ENCODE peak calls at places on chromosomes 16 and 17, in seven cellular contexts. One of them, this sample, is unnamed.

GRCh38 chr17:28416703-28417311 is 10.8 kb upstream of the SLC46A1 start:
- DNase-seq in left ventricle myocardium inferior: no peak
- DNase-seq in neural crest cell: peak; percentile 41
- DNase-seq in epithelial cell of esophagus: peak; percentile 78
- DNase-seq in IMR-90: peak; percentile 59
- DNase-seq in tibial nerve: no peak
- DNase-seq in PC-9: peak; percentile 44
- DNase-seq in this sample: no peak

GRCh38 chr17:888998-889401 is 90.6 kb downstream of the NXN start:
- DNase-seq in left ventricle myocardium inferior: no peak
- DNase-seq in neural crest cell: no peak
- DNase-seq in epithelial cell of esophagus: no peak
- DNase-seq in IMR-90: no peak
- DNase-seq in tibial nerve: no peak
- DNase-seq in PC-9: no peak
- DNase-seq in this sample: peak; percentile 67

GRCh38 chr16:29675811-29676643 is 3.0 kb upstream of the QPRT start:
- DNase-seq in left ventricle myocardium inferior: no peak
- DNase-seq in neural crest cell: no peak
- DNase-seq in epithelial cell of esophagus: peak; percentile 30
- DNase-seq in IMR-90: peak; percentile 18
- DNase-seq in tibial nerve: no peak
- DNase-seq in PC-9: no peak
- DNase-seq in this sample: no peak

GRCh38 chr16:85986931-85987749 is 88.2 kb downstream of the IRF8 start:
- DNase-seq in left ventricle myocardium inferior: no peak
- DNase-seq in neural crest cell: peak; percentile 26
- DNase-seq in epithelial cell of esophagus: no peak
- DNase-seq in IMR-90: no peak
- DNase-seq in tibial nerve: no peak
- DNase-seq in PC-9: no peak
- DNase-seq in this sample: no peak

GRCh38 chr17:48627242-48627597 is 1.1 kb upstream of the HOXB9 start:
- DNase-seq in left ventricle myocardium inferior: no peak
- DNase-seq in neural crest cell: no peak
- DNase-seq in epithelial cell of esophagus: no peak
- DNase-seq in IMR-90: no peak
- DNase-seq in tibial nerve: no peak
- DNase-seq in PC-9: no peak
- DNase-seq in this sample: no peak

GRCh38 chr16:73183678-73184092 is 135.8 kb upstream of the ZFHX3 start:
- DNase-seq in left ventricle myocardium inferior: no peak
- DNase-seq in neural crest cell: no peak
- DNase-seq in epithelial cell of esophagus: no peak
- DNase-seq in IMR-90: no peak
- DNase-seq in tibial nerve: no peak
- DNase-seq in PC-9: no peak
- DNase-seq in this sample: no peak

GRCh38 chr16:67959520-67959919 is 8.9 kb downstream of the SLC12A4 start:
- DNase-seq in left ventricle myocardium inferior: peak; percentile 84
- DNase-seq in neural crest cell: no peak
- DNase-seq in epithelial cell of esophagus: no peak
- DNase-seq in IMR-90: peak; percentile 55
- DNase-seq in tibial nerve: peak; percentile 49
- DNase-seq in PC-9: no peak
- DNase-seq in this sample: no peak

GRCh38 chr17:39551879-39552278 is 55.8 kb downstream of the NEUROD2 start:
- DNase-seq in left ventricle myocardium inferior: no peak
- DNase-seq in neural crest cell: no peak
- DNase-seq in epithelial cell of esophagus: peak; percentile 35
- DNase-seq in IMR-90: peak; percentile 42
- DNase-seq in tibial nerve: no peak
- DNase-seq in PC-9: no peak
- DNase-seq in this sample: no peak

GRCh38 chr17:82640046-82640445 is 8.2 kb downstream of the WDR45B start:
- DNase-seq in left ventricle myocardium inferior: no peak
- DNase-seq in neural crest cell: no peak
- DNase-seq in epithelial cell of esophagus: no peak
- DNase-seq in IMR-90: no peak
- DNase-seq in tibial nerve: no peak
- DNase-seq in PC-9: no peak
- DNase-seq in this sample: no peak

GRCh38 chr17:79874329-79874981 is 35.2 kb upstream of the CBX4 start:
- DNase-seq in left ventricle myocardium inferior: no peak
- DNase-seq in neural crest cell: peak; percentile 25
- DNase-seq in epithelial cell of esophagus: peak; percentile 65
- DNase-seq in IMR-90: peak; percentile 24
- DNase-seq in tibial nerve: no peak
- DNase-seq in PC-9: no peak
- DNase-seq in this sample: peak; percentile 55

GRCh38 chr17:12422632-12423031 is 243.1 kb upstream of the MYOCD start:
- DNase-seq in left ventricle myocardium inferior: peak; percentile 55
- DNase-seq in neural crest cell: no peak
- DNase-seq in epithelial cell of esophagus: no peak
- DNase-seq in IMR-90: no peak
- DNase-seq in tibial nerve: no peak
- DNase-seq in PC-9: no peak
- DNase-seq in this sample: no peak

GRCh38 chr16:24151482-24151939 is 104.6 kb upstream of the CACNG3 start:
- DNase-seq in left ventricle myocardium inferior: no peak
- DNase-seq in neural crest cell: no peak
- DNase-seq in epithelial cell of esophagus: no peak
- DNase-seq in IMR-90: peak; percentile 0
- DNase-seq in tibial nerve: no peak
- DNase-seq in PC-9: no peak
- DNase-seq in this sample: no peak

GRCh38 chr16:10523025-10523424 is 57.4 kb downstream of the EMP2 start:
- DNase-seq in left ventricle myocardium inferior: no peak
- DNase-seq in neural crest cell: no peak
- DNase-seq in epithelial cell of esophagus: no peak
- DNase-seq in IMR-90: no peak
- DNase-seq in tibial nerve: no peak
- DNase-seq in PC-9: no peak
- DNase-seq in this sample: no peak

GRCh38 chr16:2592786-2593185 is 55.0 kb downstream of the PDPK1 start:
- DNase-seq in left ventricle myocardium inferior: no peak
- DNase-seq in neural crest cell: no peak
- DNase-seq in epithelial cell of esophagus: no peak
- DNase-seq in IMR-90: no peak
- DNase-seq in tibial nerve: no peak
- DNase-seq in PC-9: no peak
- DNase-seq in this sample: no peak

GRCh38 chr17:73586153-73586906 is 57.9 kb downstream of the SDK2 start:
- DNase-seq in left ventricle myocardium inferior: no peak
- DNase-seq in neural crest cell: no peak
- DNase-seq in epithelial cell of esophagus: no peak
- DNase-seq in IMR-90: no peak
- DNase-seq in tibial nerve: no peak
- DNase-seq in PC-9: peak; percentile 39
- DNase-seq in this sample: no peak

GRCh38 chr16:31010539-31010938 is at the start of gene STX1B:
- DNase-seq in left ventricle myocardium inferior: no peak
- DNase-seq in neural crest cell: peak; percentile 55
- DNase-seq in epithelial cell of esophagus: no peak
- DNase-seq in IMR-90: no peak
- DNase-seq in tibial nerve: no peak
- DNase-seq in PC-9: no peak
- DNase-seq in this sample: peak; percentile 97

GRCh38 chr16:31010943-31011342 is 505 bp upstream of the STX1B start:
- DNase-seq in left ventricle myocardium inferior: no peak
- DNase-seq in neural crest cell: no peak
- DNase-seq in epithelial cell of esophagus: no peak
- DNase-seq in IMR-90: no peak
- DNase-seq in tibial nerve: no peak
- DNase-seq in PC-9: no peak
- DNase-seq in this sample: no peak

GRCh38 chr16:31016018-31016417 is 5.6 kb upstream of the STX1B start:
- DNase-seq in left ventricle myocardium inferior: no peak
- DNase-seq in neural crest cell: no peak
- DNase-seq in epithelial cell of esophagus: no peak
- DNase-seq in IMR-90: no peak
- DNase-seq in tibial nerve: no peak
- DNase-seq in PC-9: no peak
- DNase-seq in this sample: no peak
- TF ChIP-seq CTCF in left ventricle myocardium inferior: no peak
- TF ChIP-seq CTCF in neural crest cell: no peak
- TF ChIP-seq CTCF in epithelial cell of esophagus: no peak
- TF ChIP-seq CTCF in IMR-90: no peak
- TF ChIP-seq CTCF in tibial nerve: no peak
- TF ChIP-seq CTCF in PC-9: no peak
- TF ChIP-seq CTCF in this sample: peak; percentile 41

GRCh38 chr16:9429946-9430345 is 338.5 kb downstream of the HAPSTR1 start:
- DNase-seq in left ventricle myocardium inferior: no peak
- DNase-seq in neural crest cell: no peak
- DNase-seq in epithelial cell of esophagus: no peak
- DNase-seq in IMR-90: no peak
- DNase-seq in tibial nerve: no peak
- DNase-seq in PC-9: no peak
- DNase-seq in this sample: no peak

GRCh38 chr16:9436175-9436574 is 344.7 kb downstream of the HAPSTR1 start:
- DNase-seq in left ventricle myocardium inferior: no peak
- DNase-seq in neural crest cell: no peak
- DNase-seq in epithelial cell of esophagus: no peak
- DNase-seq in IMR-90: no peak
- DNase-seq in tibial nerve: no peak
- DNase-seq in PC-9: no peak
- DNase-seq in this sample: no peak

GRCh38 chr16:9437115-9437514 is 345.7 kb downstream of the HAPSTR1 start:
- DNase-seq in left ventricle myocardium inferior: no peak
- DNase-seq in neural crest cell: no peak
- DNase-seq in epithelial cell of esophagus: no peak
- DNase-seq in IMR-90: no peak
- DNase-seq in tibial nerve: no peak
- DNase-seq in PC-9: no peak
- DNase-seq in this sample: no peak

GRCh38 chr16:9438991-9439390 is 347.5 kb downstream of the HAPSTR1 start:
- DNase-seq in left ventricle myocardium inferior: no peak
- DNase-seq in neural crest cell: no peak
- DNase-seq in epithelial cell of esophagus: no peak
- DNase-seq in IMR-90: no peak
- DNase-seq in tibial nerve: no peak
- DNase-seq in PC-9: no peak
- DNase-seq in this sample: no peak

DNA sequence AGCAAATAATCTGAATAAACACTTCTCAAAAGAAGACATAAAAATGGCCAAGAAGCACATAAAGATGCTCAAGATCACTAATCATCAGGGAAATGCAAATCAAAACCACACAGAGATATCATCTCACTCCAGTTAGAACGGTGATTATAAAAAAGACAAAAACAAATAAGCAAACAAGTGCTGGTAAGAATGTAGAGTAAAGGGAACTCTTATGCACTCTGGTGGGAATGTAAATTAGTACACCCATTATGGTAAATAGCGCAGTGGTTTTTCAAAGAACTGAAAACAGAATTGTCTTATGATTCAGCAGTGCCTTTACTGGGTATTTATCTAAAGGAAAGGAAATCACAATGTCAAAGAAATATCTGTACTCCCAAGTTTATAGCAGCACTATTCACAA is 343.2 kb downstream of the HAPSTR1 start:
- DNase-seq in left ventricle myocardium inferior: no peak
- DNase-seq in neural crest cell: no peak
- DNase-seq in epithelial cell of esophagus: no peak
- DNase-seq in IMR-90: no peak
- DNase-seq in tibial nerve: no peak
- DNase-seq in PC-9: no peak
- DNase-seq in this sample: no peak
- TF ChIP-seq CTCF in left ventricle myocardium inferior: no peak
- TF ChIP-seq CTCF in neural crest cell: no peak
- TF ChIP-seq CTCF in epithelial cell of esophagus: no peak
- TF ChIP-seq CTCF in IMR-90: no peak
- TF ChIP-seq CTCF in tibial nerve: no peak
- TF ChIP-seq CTCF in PC-9: no peak
- TF ChIP-seq CTCF in this sample: no peak

DNA sequence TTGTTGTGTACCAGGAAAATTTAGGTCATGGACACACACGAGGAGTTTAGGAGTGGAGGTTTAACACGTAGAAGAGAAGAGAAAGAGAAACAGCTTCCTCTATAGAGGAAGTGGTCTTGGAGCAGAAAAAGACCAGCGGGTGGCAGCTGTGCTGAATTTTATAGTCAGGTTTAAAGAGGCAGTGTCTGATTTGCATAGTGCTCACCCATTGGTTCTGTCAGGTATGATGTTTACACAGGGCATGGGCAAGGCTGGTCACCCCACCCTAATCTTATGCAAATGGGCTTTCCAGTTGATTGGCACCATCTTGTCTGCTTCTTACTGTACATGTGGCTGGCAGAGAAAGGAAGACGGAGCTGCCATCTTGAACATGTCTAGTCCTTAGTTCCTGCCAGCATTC is 309.0 kb downstream of the CDH13 start:
- DNase-seq in left ventricle myocardium inferior: no peak
- DNase-seq in neural crest cell: no peak
- DNase-seq in epithelial cell of esophagus: peak; percentile 7
- DNase-seq in IMR-90: no peak
- DNase-seq in tibial nerve: no peak
- DNase-seq in PC-9: no peak
- DNase-seq in this sample: no peak
- TF ChIP-seq CTCF in left ventricle myocardium inferior: no peak
- TF ChIP-seq CTCF in neural crest cell: no peak
- TF ChIP-seq CTCF in epithelial cell of esophagus: no peak
- TF ChIP-seq CTCF in IMR-90: no peak
- TF ChIP-seq CTCF in tibial nerve: no peak
- TF ChIP-seq CTCF in PC-9: no peak
- TF ChIP-seq CTCF in this sample: no peak

GRCh38 chr17:45160505-45161287 is 979 bp upstream of the HEXIM2 start:
- DNase-seq in left ventricle myocardium inferior: peak; percentile 74
- DNase-seq in neural crest cell: peak; percentile 54
- DNase-seq in epithelial cell of esophagus: peak; percentile 54
- DNase-seq in IMR-90: peak; percentile 61
- DNase-seq in tibial nerve: peak; percentile 42
- DNase-seq in PC-9: peak; percentile 51
- DNase-seq in this sample: no peak
- TF ChIP-seq CTCF in left ventricle myocardium inferior: peak; percentile 50
- TF ChIP-seq CTCF in neural crest cell: peak; percentile 45
- TF ChIP-seq CTCF in epithelial cell of esophagus: no peak
- TF ChIP-seq CTCF in IMR-90: peak; percentile 30
- TF ChIP-seq CTCF in tibial nerve: peak; percentile 6
- TF ChIP-seq CTCF in PC-9: no peak
- TF ChIP-seq CTCF in this sample: peak; percentile 32

GRCh38 chr17:66203274-66204015 is 11.5 kb upstream of the CEP112 start:
- DNase-seq in left ventricle myocardium inferior: no peak
- DNase-seq in neural crest cell: no peak
- DNase-seq in epithelial cell of esophagus: no peak
- DNase-seq in IMR-90: no peak
- DNase-seq in tibial nerve: no peak
- DNase-seq in PC-9: no peak
- DNase-seq in this sample: no peak

GRCh38 chr17:66198242-66198641 is 6.3 kb upstream of the CEP112 start:
- DNase-seq in left ventricle myocardium inferior: no peak
- DNase-seq in neural crest cell: no peak
- DNase-seq in epithelial cell of esophagus: no peak
- DNase-seq in IMR-90: no peak
- DNase-seq in tibial nerve: no peak
- DNase-seq in PC-9: no peak
- DNase-seq in this sample: no peak

GRCh38 chr17:66200685-66201092 is 8.8 kb upstream of the CEP112 start:
- DNase-seq in left ventricle myocardium inferior: no peak
- DNase-seq in neural crest cell: peak; percentile 63
- DNase-seq in epithelial cell of esophagus: peak; percentile 79
- DNase-seq in IMR-90: peak; percentile 83
- DNase-seq in tibial nerve: no peak
- DNase-seq in PC-9: peak; percentile 42
- DNase-seq in this sample: no peak
- TF ChIP-seq CTCF in left ventricle myocardium inferior: peak; percentile 64
- TF ChIP-seq CTCF in neural crest cell: peak; percentile 70
- TF ChIP-seq CTCF in epithelial cell of esophagus: peak; percentile 83
- TF ChIP-seq CTCF in IMR-90: peak; percentile 80
- TF ChIP-seq CTCF in tibial nerve: peak; percentile 50
- TF ChIP-seq CTCF in PC-9: peak; percentile 72
- TF ChIP-seq CTCF in this sample: peak; percentile 80

GRCh38 chr16:88306860-88307545 is 75.8 kb upstream of the ZNF469 start:
- DNase-seq in left ventricle myocardium inferior: peak; percentile 7
- DNase-seq in neural crest cell: no peak
- DNase-seq in epithelial cell of esophagus: peak; percentile 37
- DNase-seq in IMR-90: peak; percentile 99
- DNase-seq in tibial nerve: no peak
- DNase-seq in PC-9: peak; percentile 79
- DNase-seq in this sample: no peak
- TF ChIP-seq CTCF in left ventricle myocardium inferior: no peak
- TF ChIP-seq CTCF in neural crest cell: no peak
- TF ChIP-seq CTCF in epithelial cell of esophagus: no peak
- TF ChIP-seq CTCF in IMR-90: no peak
- TF ChIP-seq CTCF in tibial nerve: no peak
- TF ChIP-seq CTCF in PC-9: no peak
- TF ChIP-seq CTCF in this sample: no peak

This sample was measured in D721Med.